ENCODE peak calls at places on chromosome 13, in nine cellular contexts. J is stromal cell of bone marrow; F is renal cortical epithelial cell; V is transverse colon; H is stimulated activated CD4-positive, alpha-beta T cell treated with anti-CD3 and anti-CD28 coated beads, Interleukin-1b, Interleukin-23, amount 100 ng/mL, for 1 hour; K is AG04450; M is mammary epithelial cell; W is Peyer's patch; I is retinal pigment epithelial cell. D is an unnamed sample.

GRCh38 chr13:36344886-36345437 is 1.2 kb downstream of the SPART start:
- DNase-seq in J (no peak), F (no peak), V (no peak), H (no peak), K (no peak), M (peak), W (no peak), I (no peak), D (no peak)

GRCh38 chr13:54241719-54242118 is 1213.1 kb downstream of the OLFM4 start:
- DNase-seq in J (no peak), F (peak), V (no peak), H (no peak), K (no peak), M (no peak), W (no peak), I (peak), D (no peak)

GRCh38 chr13:109730832-109731335 is 55.5 kb downstream of the IRS2 start:
- DNase-seq in J (no peak), F (no peak), V (no peak), H (no peak), K (no peak), M (no peak), W (no peak), I (no peak), D (no peak)

GRCh38 chr13:113407103-113407530 is 43.2 kb upstream of the GRTP1 start:
- DNase-seq in J (no peak), F (no peak), V (no peak), H (no peak), K (no peak), M (no peak), W (no peak), I (no peak), D (no peak)

GRCh38 chr13:20360041-20360491 is 127.9 kb upstream of the GJB6 start:
- DNase-seq in J (peak), F (peak), V (no peak), H (no peak), K (peak), M (peak), W (no peak), I (peak), D (no peak)

GRCh38 chr13:25462301-25463125 is 90.7 kb downstream of the ATP8A2 start:
- DNase-seq in J (no peak), F (peak), V (no peak), H (no peak), K (no peak), M (peak), W (no peak), I (no peak), D (peak)

GRCh38 chr13:31008400-31009115 is 76.1 kb downstream of the TEX26 start:
- DNase-seq in J (no peak), F (no peak), V (no peak), H (no peak), K (no peak), M (peak), W (no peak), I (no peak), D (no peak)

GRCh38 chr13:113475911-113476310 is 14.6 kb downstream of the DCUN1D2 start:
- DNase-seq in J (no peak), F (no peak), V (no peak), H (no peak), K (no peak), M (no peak), W (no peak), I (no peak), D (no peak)

GRCh38 chr13:20258208-20258962 is 26.3 kb upstream of the GJB6 start:
- DNase-seq in J (peak), F (peak), V (no peak), H (no peak), K (no peak), M (peak), W (no peak), I (no peak), D (peak)

GRCh38 chr13:68927387-68928026 is 1180.1 kb upstream of the ATXN8OS start:
- DNase-seq in J (no peak), F (peak), V (peak), H (no peak), K (no peak), M (no peak), W (no peak), I (peak), D (peak)

GRCh38 chr13:46063292-46063691 is 10.7 kb upstream of the ZC3H13 start:
- DNase-seq in J (no peak), F (no peak), V (no peak), H (no peak), K (no peak), M (no peak), W (no peak), I (no peak), D (no peak)

GRCh38 chr13:41785402-41786142 is 175.3 kb downstream of the VWA8 start:
- DNase-seq in J (no peak), F (no peak), V (no peak), H (no peak), K (no peak), M (no peak), W (no peak), I (no peak), D (no peak)

GRCh38 chr13:87777395-87777794 is 106.2 kb downstream of the SLITRK5 start:
- DNase-seq in J (no peak), F (peak), V (no peak), H (no peak), K (no peak), M (no peak), W (no peak), I (no peak), D (no peak)

GRCh38 chr13:40149611-40150283 is 494.3 kb downstream of the COG6 start:
- DNase-seq in J (peak), F (peak), V (no peak), H (no peak), K (peak), M (peak), W (no peak), I (peak), D (peak)

GRCh38 chr13:74966814-74967213 is 515.2 kb downstream of the TBC1D4 start:
- DNase-seq in J (peak), F (peak), V (no peak), H (no peak), K (no peak), M (no peak), W (no peak), I (no peak), D (no peak)

GRCh38 chr13:46197299-46197975 is 14.3 kb upstream of the LRRC63 start:
- DNase-seq in J (peak), F (peak), V (no peak), H (no peak), K (no peak), M (peak), W (no peak), I (no peak), D (peak)

GRCh38 chr13:20923272-20923671 is 20.7 kb upstream of the XPO4 start:
- DNase-seq in J (no peak), F (no peak), V (no peak), H (no peak), K (no peak), M (no peak), W (no peak), I (no peak), D (no peak)

GRCh38 chr13:74040200-74040599 is 94.0 kb downstream of the KLF12 start:
- DNase-seq in J (no peak), F (peak), V (peak), H (peak), K (no peak), M (no peak), W (peak), I (no peak), D (no peak)

GRCh38 chr13:97211986-97212385 is 10.1 kb upstream of the MBNL2 start:
- DNase-seq in J (no peak), F (no peak), V (no peak), H (no peak), K (no peak), M (no peak), W (no peak), I (no peak), D (no peak)

GRCh38 chr13:29676941-29677452 is 81.5 kb upstream of the SLC7A1 start:
- DNase-seq in J (peak), F (peak), V (peak), H (no peak), K (no peak), M (peak), W (no peak), I (no peak), D (no peak)

GRCh38 chr13:110119943-110120905 is 186.7 kb downstream of the COL4A1 start:
- DNase-seq in J (no peak), F (peak), V (no peak), H (no peak), K (no peak), M (peak), W (no peak), I (no peak), D (no peak)

GRCh38 chr13:49216334-49216733 is 3.8 kb upstream of the MLNR start:
- DNase-seq in J (no peak), F (no peak), V (no peak), H (no peak), K (no peak), M (no peak), W (no peak), I (no peak), D (no peak)

GRCh38 chr13:66492479-66492878 is 737.7 kb downstream of the PCDH9 start:
- DNase-seq in J (no peak), F (peak), V (no peak), H (no peak), K (no peak), M (no peak), W (no peak), I (no peak), D (no peak)

GRCh38 chr13:37490176-37490575 is 108.4 kb downstream of the POSTN start:
- DNase-seq in J (no peak), F (no peak), V (no peak), H (no peak), K (no peak), M (no peak), W (no peak), I (no peak), D (no peak)

GRCh38 chr13:113974304-113975281 is 717 bp upstream of the C13orf46 start:
- DNase-seq in J (no peak), F (no peak), V (no peak), H (no peak), K (no peak), M (no peak), W (no peak), I (no peak), D (no peak)

GRCh38 chr13:27964741-27965323 is 4.3 kb downstream of the CDX2 start:
- DNase-seq in J (no peak), F (no peak), V (no peak), H (no peak), K (no peak), M (no peak), W (no peak), I (no peak), D (no peak)

GRCh38 chr13:62706035-62706434 is 1290.4 kb upstream of the PCDH20 start:
- DNase-seq in J (no peak), F (peak), V (no peak), H (no peak), K (no peak), M (no peak), W (no peak), I (no peak), D (peak)

GRCh38 chr13:50401721-50402510 is 386.7 kb downstream of the KCNRG start:
- DNase-seq in J (peak), F (no peak), V (no peak), H (no peak), K (no peak), M (peak), W (no peak), I (no peak), D (no peak)

GRCh38 chr13:66513728-66514127 is 716.4 kb downstream of the PCDH9 start:
- DNase-seq in J (peak), F (peak), V (no peak), H (no peak), K (no peak), M (no peak), W (no peak), I (peak), D (no peak)

GRCh38 chr13:32370805-32371204 is 55.5 kb downstream of the BRCA2 start:
- DNase-seq in J (no peak), F (no peak), V (no peak), H (no peak), K (no peak), M (no peak), W (no peak), I (no peak), D (no peak)

GRCh38 chr13:98442391-98443230 is 134.3 kb downstream of the STK24 start:
- DNase-seq in J (no peak), F (no peak), V (no peak), H (no peak), K (no peak), M (no peak), W (no peak), I (no peak), D (no peak)

GRCh38 chr13:106348032-106348431 is 187.4 kb downstream of the EFNB2 start:
- DNase-seq in J (no peak), F (peak), V (no peak), H (no peak), K (no peak), M (peak), W (no peak), I (no peak), D (peak)

GRCh38 chr13:34308725-34309124 is 490.8 kb downstream of the RFC3 start:
- DNase-seq in J (peak), F (no peak), V (no peak), H (no peak), K (no peak), M (peak), W (no peak), I (peak), D (no peak)

GRCh38 chr13:100722517-100722916 is 47.9 kb upstream of the TMTC4 start:
- DNase-seq in J (no peak), F (no peak), V (no peak), H (no peak), K (no peak), M (no peak), W (no peak), I (no peak), D (no peak)

GRCh38 chr13:28338202-28338601 is 156.7 kb downstream of the FLT1 start:
- DNase-seq in J (no peak), F (peak), V (no peak), H (no peak), K (no peak), M (no peak), W (no peak), I (no peak), D (no peak)

GRCh38 chr13:104314926-104315535 is 1248.8 kb upstream of the SLC10A2 start:
- DNase-seq in J (no peak), F (peak), V (no peak), H (no peak), K (no peak), M (peak), W (no peak), I (no peak), D (no peak)

GRCh38 chr13:94674609-94675348 is 37.6 kb downstream of the SOX21 start:
- DNase-seq in J (peak), F (peak), V (peak), H (peak), K (no peak), M (peak), W (peak), I (no peak), D (peak)

GRCh38 chr13:112575680-112576079 is 12.3 kb downstream of the TUBGCP3 start:
- DNase-seq in J (no peak), F (no peak), V (no peak), H (no peak), K (no peak), M (no peak), W (no peak), I (no peak), D (no peak)

GRCh38 chr13:47268270-47268669 is 371.4 kb upstream of the HTR2A start:
- DNase-seq in J (no peak), F (no peak), V (no peak), H (no peak), K (no peak), M (no peak), W (no peak), I (no peak), D (no peak)

D was measured in kidney epithelial cell.